ENCODE peak calls at places on chromosomes 16 and 17, in five cellular contexts. D is A549, Q is HepG2, X is IMR-90, B is K562. R is an unnamed sample.

GRCh38 chr17:83062818-83063671 is 16.4 kb upstream of the METRNL start:
- DNase-seq in D (no peak), Q (no peak), X (no peak), B (no peak), R (no peak)

GRCh38 chr16:27315333-27316037 is 1.7 kb downstream of the IL4R start:
- DNase-seq in D (peak; percentile 58), Q (peak; percentile 81), X (peak; percentile 65), B (peak; percentile 13), R (no peak)

GRCh38 chr17:45861185-45861584 is 16.5 kb downstream of the SPPL2C start:
- DNase-seq in D (no peak), Q (no peak), X (no peak), B (no peak), R (no peak)

GRCh38 chr17:65048441-65048840 is 8.1 kb downstream of the GNA13 start:
- DNase-seq in D (no peak), Q (no peak), X (peak; percentile 34), B (no peak), R (no peak)

GRCh38 chr17:45700171-45701090 is 83.7 kb upstream of the CRHR1 start:
- DNase-seq in D (no peak), Q (no peak), X (no peak), B (no peak), R (no peak)

GRCh38 chr17:6496116-6496481 is 51.8 kb downstream of the PIMREG start:
- DNase-seq in D (no peak), Q (no peak), X (no peak), B (peak; percentile 10), R (peak; percentile 31)

GRCh38 chr17:34242553-34242952 is 12.5 kb upstream of the CCL2 start:
- DNase-seq in D (no peak), Q (no peak), X (no peak), B (no peak), R (no peak)

GRCh38 chr17:47775181-47775580 is 42.1 kb downstream of the TBX21 start:
- DNase-seq in D (no peak), Q (no peak), X (no peak), B (no peak), R (no peak)

GRCh38 chr17:81134064-81134781 is 31.1 kb upstream of the PVALEF start:
- DNase-seq in D (no peak), Q (no peak), X (no peak), B (no peak), R (no peak)

GRCh38 chr17:29078183-29079045 is 35.5 kb downstream of the PIPOX start:
- DNase-seq in D (no peak), Q (no peak), X (peak; percentile 15), B (no peak), R (no peak)

GRCh38 chr17:2435181-2435741 is 34.4 kb upstream of the MNT start:
- DNase-seq in D (no peak), Q (no peak), X (peak; percentile 31), B (peak; percentile 9), R (peak; percentile 79)

GRCh38 chr16:30112197-30113030 is 923 bp downstream of the GDPD3 start:
- DNase-seq in D (peak; percentile 84), Q (peak; percentile 83), X (peak; percentile 42), B (peak; percentile 81), R (no peak)

GRCh38 chr17:27206447-27206846 is 87.5 kb upstream of the WSB1 start:
- DNase-seq in D (no peak), Q (peak; percentile 8), X (no peak), B (peak; percentile 49), R (no peak)

GRCh38 chr17:5254414-5254813 is 19.8 kb upstream of the SCIMP start:
- DNase-seq in D (no peak), Q (no peak), X (no peak), B (no peak), R (no peak)

GRCh38 chr17:61388561-61389356 is 10.9 kb upstream of the TBX2 start:
- DNase-seq in D (no peak), Q (no peak), X (no peak), B (no peak), R (no peak)

GRCh38 chr17:50634915-50635719 is 436 bp downstream of the ABCC3 start:
- DNase-seq in D (no peak), Q (no peak), X (no peak), B (no peak), R (no peak)

GRCh38 chr16:86405319-86405718 is 105.0 kb upstream of the FOXF1 start:
- DNase-seq in D (no peak), Q (no peak), X (peak; percentile 87), B (no peak), R (no peak)

GRCh38 chr17:17363638-17364337 is 60.6 kb downstream of the NT5M start:
- DNase-seq in D (no peak), Q (no peak), X (no peak), B (no peak), R (no peak)

GRCh38 chr16:71746442-71747046 is 22.0 kb upstream of the PHLPP2 start:
- DNase-seq in D (peak; percentile 53), Q (peak; percentile 51), X (peak; percentile 52), B (peak; percentile 56), R (no peak)

GRCh38 chr16:27364493-27365141 is 37.4 kb upstream of the IL21R start:
- DNase-seq in D (peak; percentile 44), Q (peak; percentile 97), X (no peak), B (no peak), R (no peak)

GRCh38 chr16:89723279-89724250 is 2.2 kb downstream of the ZNF276 start:
- DNase-seq in D (no peak), Q (no peak), X (peak; percentile 14), B (no peak), R (no peak)

GRCh38 chr17:73307130-73307529 is 4.7 kb downstream of the CDC42EP4 start:
- DNase-seq in D (no peak), Q (no peak), X (no peak), B (no peak), R (no peak)

GRCh38 chr17:80996422-80997305 is 5.0 kb downstream of the CHMP6 start:
- DNase-seq in D (no peak), Q (no peak), X (no peak), B (no peak), R (no peak)

DNA sequence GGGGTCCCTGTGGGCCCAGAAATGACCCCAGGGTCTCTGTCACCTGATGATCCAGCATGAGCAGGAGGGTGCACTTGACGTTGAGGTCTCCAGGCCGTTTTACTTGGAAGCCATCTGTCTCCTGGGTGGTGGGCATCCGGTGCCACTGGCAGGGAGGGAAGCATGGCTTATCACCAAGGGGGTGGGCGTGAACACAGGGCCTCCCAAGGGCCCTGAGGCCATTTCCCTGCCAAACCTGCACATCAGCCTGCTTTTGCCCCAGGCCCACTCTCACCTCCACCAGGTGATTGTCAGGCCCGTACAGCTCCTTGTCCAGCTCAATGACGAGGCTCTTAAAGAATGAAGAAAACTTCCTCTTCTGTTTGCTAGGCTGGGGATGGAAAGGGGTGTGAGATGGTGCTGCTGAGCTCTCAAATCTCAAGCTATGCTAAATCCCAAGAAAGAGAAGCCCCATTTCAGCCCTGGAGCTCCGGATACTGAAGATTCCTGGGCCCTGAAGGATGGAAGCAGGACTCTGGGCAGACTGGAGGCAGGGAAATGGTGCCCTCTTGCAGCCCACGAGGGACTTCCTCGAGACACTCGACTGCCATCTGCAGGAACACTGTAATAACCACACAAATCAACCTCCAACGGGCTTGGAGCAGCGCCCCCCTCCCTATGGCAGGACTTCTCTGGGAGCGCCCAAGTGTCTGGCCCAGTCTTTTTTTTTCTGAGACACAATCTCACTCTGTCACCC is 7.1 kb upstream of the FTSJ3 start:
- DNase-seq in D (peak; percentile 92), Q (peak; percentile 81), X (peak; percentile 85), B (peak; percentile 89), R (peak; percentile 70)
- TF ChIP-seq MAFK in D (no peak), Q (no peak), X (no peak), B (no peak), R (no peak)

GRCh38 chr16:53476867-53477266 is 26.1 kb downstream of the AKTIP start:
- DNase-seq in D (no peak), Q (no peak), X (no peak), B (no peak), R (no peak)
- TF ChIP-seq MAFK in D (no peak), Q (no peak), X (no peak), B (no peak), R (no peak)

GRCh38 chr17:36863131-36863530 is 74.1 kb upstream of the LHX1 start:
- DNase-seq in D (no peak), Q (no peak), X (no peak), B (no peak), R (no peak)

GRCh38 chr17:36859701-36860100 is 77.6 kb upstream of the LHX1 start:
- DNase-seq in D (no peak), Q (no peak), X (no peak), B (no peak), R (no peak)

GRCh38 chr17:36863676-36864075 is 73.6 kb upstream of the LHX1 start:
- DNase-seq in D (no peak), Q (no peak), X (no peak), B (no peak), R (no peak)

GRCh38 chr17:36862116-36862920 is 75.0 kb upstream of the LHX1 start:
- DNase-seq in D (no peak), Q (no peak), X (no peak), B (peak; percentile 50), R (no peak)

DNA sequence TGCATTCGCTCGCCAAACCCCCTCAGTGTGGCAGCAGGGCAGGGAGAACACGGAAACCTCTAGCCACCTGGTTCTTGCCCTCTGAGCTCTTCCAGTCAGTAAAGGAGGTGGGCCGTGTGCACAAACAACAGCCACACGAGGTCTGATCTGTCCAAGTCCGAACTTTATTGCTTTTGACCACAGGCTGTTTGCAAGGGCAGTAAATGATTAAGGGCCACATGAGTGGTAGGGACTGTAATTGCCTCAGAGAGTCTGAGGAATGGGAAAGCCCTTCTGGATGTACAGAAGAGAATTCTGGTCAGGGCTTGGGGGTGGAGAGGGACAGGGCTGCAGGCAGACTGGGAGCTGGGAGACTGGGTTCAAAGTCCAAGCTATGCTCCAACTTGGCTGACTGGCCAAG is 75.7 kb upstream of the LHX1 start:
- DNase-seq in D (no peak), Q (no peak), X (no peak), B (no peak), R (no peak)
- TF ChIP-seq MAFK in D (no peak), Q (no peak), X (no peak), B (no peak), R (no peak)

GRCh38 chr16:75233611-75233938 is 14.8 kb downstream of the CTRB1 start:
- DNase-seq in D (no peak), Q (no peak), X (no peak), B (no peak), R (no peak)
- TF ChIP-seq MAFK in D (no peak), Q (no peak), X (no peak), B (no peak), R (no peak)

GRCh38 chr17:55607736-55608341 is 96.6 kb upstream of the SMIM36 start:
- DNase-seq in D (peak; percentile 25), Q (no peak), X (peak; percentile 71), B (no peak), R (no peak)
- TF ChIP-seq MAFK in D (no peak), Q (no peak), X (no peak), B (no peak), R (no peak)